ENCODE peak calls at places on chromosomes 2 and 18, in five cellular contexts. One of them, this sample, is unnamed.

GRCh38 chr18:59547691-59548182 is 149.5 kb downstream of the CCBE1 start:
- DNase-seq in C1 segment of cervical spinal cord: no peak
- DNase-seq in left colon: no peak
- DNase-seq in neuronal stem cell: no peak
- DNase-seq in activated CD8-positive, alpha-beta memory T cell treated with anti-CD3 and anti-CD28 coated beads, Interleukin-2, amount 50 U/mL, for 48 hours: no peak
- DNase-seq in this sample: no peak

GRCh38 chr2:33266467-33266866 is 210.0 kb upstream of the RASGRP3 start:
- DNase-seq in C1 segment of cervical spinal cord: no peak
- DNase-seq in left colon: no peak
- DNase-seq in neuronal stem cell: no peak
- DNase-seq in activated CD8-positive, alpha-beta memory T cell treated with anti-CD3 and anti-CD28 coated beads, Interleukin-2, amount 50 U/mL, for 48 hours: no peak
- DNase-seq in this sample: no peak

GRCh38 chr2:2886934-2887333 is 490.7 kb downstream of the EIPR1 start:
- DNase-seq in C1 segment of cervical spinal cord: no peak
- DNase-seq in left colon: no peak
- DNase-seq in neuronal stem cell: no peak
- DNase-seq in activated CD8-positive, alpha-beta memory T cell treated with anti-CD3 and anti-CD28 coated beads, Interleukin-2, amount 50 U/mL, for 48 hours: no peak
- DNase-seq in this sample: no peak

GRCh38 chr2:215540646-215541045 is 104.8 kb upstream of the FN1 start:
- DNase-seq in C1 segment of cervical spinal cord: no peak
- DNase-seq in left colon: no peak
- DNase-seq in neuronal stem cell: no peak
- DNase-seq in activated CD8-positive, alpha-beta memory T cell treated with anti-CD3 and anti-CD28 coated beads, Interleukin-2, amount 50 U/mL, for 48 hours: no peak
- DNase-seq in this sample: no peak

GRCh38 chr2:216633616-216634316 is 546 bp downstream of the IGFBP2 start:
- DNase-seq in C1 segment of cervical spinal cord: no peak
- DNase-seq in left colon: peak; percentile 30
- DNase-seq in neuronal stem cell: no peak
- DNase-seq in activated CD8-positive, alpha-beta memory T cell treated with anti-CD3 and anti-CD28 coated beads, Interleukin-2, amount 50 U/mL, for 48 hours: peak; percentile 65
- DNase-seq in this sample: no peak

GRCh38 chr2:86570069-86570468 is 6.8 kb upstream of the CHMP3 start:
- DNase-seq in C1 segment of cervical spinal cord: no peak
- DNase-seq in left colon: no peak
- DNase-seq in neuronal stem cell: no peak
- DNase-seq in activated CD8-positive, alpha-beta memory T cell treated with anti-CD3 and anti-CD28 coated beads, Interleukin-2, amount 50 U/mL, for 48 hours: no peak
- DNase-seq in this sample: no peak

GRCh38 chr2:241673797-241674725 is 12.6 kb downstream of the DTYMK start:
- DNase-seq in C1 segment of cervical spinal cord: no peak
- DNase-seq in left colon: no peak
- DNase-seq in neuronal stem cell: no peak
- DNase-seq in activated CD8-positive, alpha-beta memory T cell treated with anti-CD3 and anti-CD28 coated beads, Interleukin-2, amount 50 U/mL, for 48 hours: no peak
- DNase-seq in this sample: no peak

GRCh38 chr2:455913-456312 is 168.0 kb upstream of the ALKAL2 start:
- DNase-seq in C1 segment of cervical spinal cord: no peak
- DNase-seq in left colon: no peak
- DNase-seq in neuronal stem cell: no peak
- DNase-seq in activated CD8-positive, alpha-beta memory T cell treated with anti-CD3 and anti-CD28 coated beads, Interleukin-2, amount 50 U/mL, for 48 hours: no peak
- DNase-seq in this sample: no peak

GRCh38 chr2:11362781-11363099 is 18.3 kb upstream of the ROCK2 start:
- DNase-seq in C1 segment of cervical spinal cord: no peak
- DNase-seq in left colon: no peak
- DNase-seq in neuronal stem cell: no peak
- DNase-seq in activated CD8-positive, alpha-beta memory T cell treated with anti-CD3 and anti-CD28 coated beads, Interleukin-2, amount 50 U/mL, for 48 hours: no peak
- DNase-seq in this sample: no peak

GRCh38 chr2:212929116-212929515 is 222.3 kb downstream of the IKZF2 start:
- DNase-seq in C1 segment of cervical spinal cord: no peak
- DNase-seq in left colon: no peak
- DNase-seq in neuronal stem cell: no peak
- DNase-seq in activated CD8-positive, alpha-beta memory T cell treated with anti-CD3 and anti-CD28 coated beads, Interleukin-2, amount 50 U/mL, for 48 hours: no peak
- DNase-seq in this sample: no peak

GRCh38 chr2:207395535-207396251 is 134.1 kb upstream of the CREB1 start:
- DNase-seq in C1 segment of cervical spinal cord: no peak
- DNase-seq in left colon: no peak
- DNase-seq in neuronal stem cell: no peak
- DNase-seq in activated CD8-positive, alpha-beta memory T cell treated with anti-CD3 and anti-CD28 coated beads, Interleukin-2, amount 50 U/mL, for 48 hours: no peak
- DNase-seq in this sample: no peak

GRCh38 chr2:1082456-1083205 is 132.0 kb downstream of the SNTG2 start:
- DNase-seq in C1 segment of cervical spinal cord: no peak
- DNase-seq in left colon: no peak
- DNase-seq in neuronal stem cell: no peak
- DNase-seq in activated CD8-positive, alpha-beta memory T cell treated with anti-CD3 and anti-CD28 coated beads, Interleukin-2, amount 50 U/mL, for 48 hours: no peak
- DNase-seq in this sample: no peak

GRCh38 chr18:65601775-65602174 is 149.0 kb upstream of the CDH7 start:
- DNase-seq in C1 segment of cervical spinal cord: no peak
- DNase-seq in left colon: no peak
- DNase-seq in neuronal stem cell: no peak
- DNase-seq in activated CD8-positive, alpha-beta memory T cell treated with anti-CD3 and anti-CD28 coated beads, Interleukin-2, amount 50 U/mL, for 48 hours: no peak
- DNase-seq in this sample: no peak

GRCh38 chr2:171109571-171109970 is 51.1 kb downstream of the TLK1 start:
- DNase-seq in C1 segment of cervical spinal cord: no peak
- DNase-seq in left colon: no peak
- DNase-seq in neuronal stem cell: no peak
- DNase-seq in activated CD8-positive, alpha-beta memory T cell treated with anti-CD3 and anti-CD28 coated beads, Interleukin-2, amount 50 U/mL, for 48 hours: no peak
- DNase-seq in this sample: no peak

GRCh38 chr2:26182887-26183630 is 10.2 kb downstream of the GAREM2 start:
- DNase-seq in C1 segment of cervical spinal cord: no peak
- DNase-seq in left colon: no peak
- DNase-seq in neuronal stem cell: no peak
- DNase-seq in activated CD8-positive, alpha-beta memory T cell treated with anti-CD3 and anti-CD28 coated beads, Interleukin-2, amount 50 U/mL, for 48 hours: no peak
- DNase-seq in this sample: no peak

GRCh38 chr2:69770193-69770702 is 28.3 kb downstream of the ANXA4 start:
- DNase-seq in C1 segment of cervical spinal cord: no peak
- DNase-seq in left colon: peak; percentile 63
- DNase-seq in neuronal stem cell: no peak
- DNase-seq in activated CD8-positive, alpha-beta memory T cell treated with anti-CD3 and anti-CD28 coated beads, Interleukin-2, amount 50 U/mL, for 48 hours: peak; percentile 60
- DNase-seq in this sample: no peak

GRCh38 chr2:241443486-241444223 is 64.7 kb downstream of the STK25 start:
- DNase-seq in C1 segment of cervical spinal cord: no peak
- DNase-seq in left colon: no peak
- DNase-seq in neuronal stem cell: no peak
- DNase-seq in activated CD8-positive, alpha-beta memory T cell treated with anti-CD3 and anti-CD28 coated beads, Interleukin-2, amount 50 U/mL, for 48 hours: peak; percentile 100
- DNase-seq in this sample: no peak

GRCh38 chr2:26679857-26680256 is 12.7 kb upstream of the KCNK3 start:
- DNase-seq in C1 segment of cervical spinal cord: no peak
- DNase-seq in left colon: no peak
- DNase-seq in neuronal stem cell: no peak
- DNase-seq in activated CD8-positive, alpha-beta memory T cell treated with anti-CD3 and anti-CD28 coated beads, Interleukin-2, amount 50 U/mL, for 48 hours: no peak
- DNase-seq in this sample: no peak

GRCh38 chr2:46847185-46847710 is 68.4 kb downstream of the MCFD2 start:
- DNase-seq in C1 segment of cervical spinal cord: peak; percentile 52
- DNase-seq in left colon: peak; percentile 98
- DNase-seq in neuronal stem cell: no peak
- DNase-seq in activated CD8-positive, alpha-beta memory T cell treated with anti-CD3 and anti-CD28 coated beads, Interleukin-2, amount 50 U/mL, for 48 hours: no peak
- DNase-seq in this sample: no peak

GRCh38 chr2:228697456-228697855 is 516.0 kb upstream of the SPHKAP start:
- DNase-seq in C1 segment of cervical spinal cord: no peak
- DNase-seq in left colon: no peak
- DNase-seq in neuronal stem cell: no peak
- DNase-seq in activated CD8-positive, alpha-beta memory T cell treated with anti-CD3 and anti-CD28 coated beads, Interleukin-2, amount 50 U/mL, for 48 hours: no peak
- DNase-seq in this sample: no peak

GRCh38 chr2:113407446-113408099 is 29.9 kb upstream of the ZNG1B start:
- DNase-seq in C1 segment of cervical spinal cord: no peak
- DNase-seq in left colon: no peak
- DNase-seq in neuronal stem cell: no peak
- DNase-seq in activated CD8-positive, alpha-beta memory T cell treated with anti-CD3 and anti-CD28 coated beads, Interleukin-2, amount 50 U/mL, for 48 hours: no peak
- DNase-seq in this sample: no peak

GRCh38 chr2:190891370-190891769 is 10.7 kb downstream of the GLS start:
- DNase-seq in C1 segment of cervical spinal cord: no peak
- DNase-seq in left colon: no peak
- DNase-seq in neuronal stem cell: no peak
- DNase-seq in activated CD8-positive, alpha-beta memory T cell treated with anti-CD3 and anti-CD28 coated beads, Interleukin-2, amount 50 U/mL, for 48 hours: no peak
- DNase-seq in this sample: no peak

GRCh38 chr2:23549051-23549450 is 164.1 kb downstream of the KLHL29 start:
- DNase-seq in C1 segment of cervical spinal cord: no peak
- DNase-seq in left colon: no peak
- DNase-seq in neuronal stem cell: no peak
- DNase-seq in activated CD8-positive, alpha-beta memory T cell treated with anti-CD3 and anti-CD28 coated beads, Interleukin-2, amount 50 U/mL, for 48 hours: no peak
- DNase-seq in this sample: no peak

GRCh38 chr2:46775722-46776121 is 139.9 kb downstream of the MCFD2 start:
- DNase-seq in C1 segment of cervical spinal cord: no peak
- DNase-seq in left colon: no peak
- DNase-seq in neuronal stem cell: no peak
- DNase-seq in activated CD8-positive, alpha-beta memory T cell treated with anti-CD3 and anti-CD28 coated beads, Interleukin-2, amount 50 U/mL, for 48 hours: no peak
- DNase-seq in this sample: no peak

GRCh38 chr2:102120261-102121259 is 22.0 kb upstream of the IL1R1 start:
- DNase-seq in C1 segment of cervical spinal cord: no peak
- DNase-seq in left colon: peak; percentile 65
- DNase-seq in neuronal stem cell: no peak
- DNase-seq in activated CD8-positive, alpha-beta memory T cell treated with anti-CD3 and anti-CD28 coated beads, Interleukin-2, amount 50 U/mL, for 48 hours: no peak
- DNase-seq in this sample: no peak

GRCh38 chr2:147782521-147782920 is 62.3 kb upstream of the ACVR2A start:
- DNase-seq in C1 segment of cervical spinal cord: no peak
- DNase-seq in left colon: no peak
- DNase-seq in neuronal stem cell: no peak
- DNase-seq in activated CD8-positive, alpha-beta memory T cell treated with anti-CD3 and anti-CD28 coated beads, Interleukin-2, amount 50 U/mL, for 48 hours: no peak
- DNase-seq in this sample: no peak

GRCh38 chr2:191041418-191042161 is 27.6 kb upstream of the STAT1 start:
- DNase-seq in C1 segment of cervical spinal cord: no peak
- DNase-seq in left colon: peak; percentile 38
- DNase-seq in neuronal stem cell: no peak
- DNase-seq in activated CD8-positive, alpha-beta memory T cell treated with anti-CD3 and anti-CD28 coated beads, Interleukin-2, amount 50 U/mL, for 48 hours: no peak
- DNase-seq in this sample: no peak

GRCh38 chr2:139828011-139828410 is 1047.8 kb upstream of the NXPH2 start:
- DNase-seq in C1 segment of cervical spinal cord: no peak
- DNase-seq in left colon: no peak
- DNase-seq in neuronal stem cell: no peak
- DNase-seq in activated CD8-positive, alpha-beta memory T cell treated with anti-CD3 and anti-CD28 coated beads, Interleukin-2, amount 50 U/mL, for 48 hours: no peak
- DNase-seq in this sample: no peak

GRCh38 chr2:75416420-75417342 is 144.1 kb downstream of the EVA1A start:
- DNase-seq in C1 segment of cervical spinal cord: no peak
- DNase-seq in left colon: no peak
- DNase-seq in neuronal stem cell: no peak
- DNase-seq in activated CD8-positive, alpha-beta memory T cell treated with anti-CD3 and anti-CD28 coated beads, Interleukin-2, amount 50 U/mL, for 48 hours: no peak
- DNase-seq in this sample: no peak

GRCh38 chr18:23529597-23529996 is 26.3 kb downstream of the RMC1 start:
- DNase-seq in C1 segment of cervical spinal cord: no peak
- DNase-seq in left colon: no peak
- DNase-seq in neuronal stem cell: no peak
- DNase-seq in activated CD8-positive, alpha-beta memory T cell treated with anti-CD3 and anti-CD28 coated beads, Interleukin-2, amount 50 U/mL, for 48 hours: no peak
- DNase-seq in this sample: no peak

GRCh38 chr18:26470011-26470637 is 78.2 kb downstream of the KCTD1 start:
- DNase-seq in C1 segment of cervical spinal cord: no peak
- DNase-seq in left colon: no peak
- DNase-seq in neuronal stem cell: no peak
- DNase-seq in activated CD8-positive, alpha-beta memory T cell treated with anti-CD3 and anti-CD28 coated beads, Interleukin-2, amount 50 U/mL, for 48 hours: no peak
- DNase-seq in this sample: no peak

GRCh38 chr2:69416147-69416546 is 21.1 kb downstream of the NFU1 start:
- DNase-seq in C1 segment of cervical spinal cord: no peak
- DNase-seq in left colon: no peak
- DNase-seq in neuronal stem cell: no peak
- DNase-seq in activated CD8-positive, alpha-beta memory T cell treated with anti-CD3 and anti-CD28 coated beads, Interleukin-2, amount 50 U/mL, for 48 hours: no peak
- DNase-seq in this sample: no peak

GRCh38 chr2:52879561-52879960 is 888.0 kb upstream of the CHAC2 start:
- DNase-seq in C1 segment of cervical spinal cord: no peak
- DNase-seq in left colon: no peak
- DNase-seq in neuronal stem cell: no peak
- DNase-seq in activated CD8-positive, alpha-beta memory T cell treated with anti-CD3 and anti-CD28 coated beads, Interleukin-2, amount 50 U/mL, for 48 hours: no peak
- DNase-seq in this sample: no peak

GRCh38 chr2:165016772-165017411 is 61.6 kb upstream of the SLC38A11 start:
- DNase-seq in C1 segment of cervical spinal cord: no peak
- DNase-seq in left colon: no peak
- DNase-seq in neuronal stem cell: peak; percentile 33
- DNase-seq in activated CD8-positive, alpha-beta memory T cell treated with anti-CD3 and anti-CD28 coated beads, Interleukin-2, amount 50 U/mL, for 48 hours: no peak
- DNase-seq in this sample: no peak

GRCh38 chr2:218229851-218230250 is 12.9 kb downstream of the ARPC2 start:
- DNase-seq in C1 segment of cervical spinal cord: no peak
- DNase-seq in left colon: peak; percentile 55
- DNase-seq in neuronal stem cell: no peak
- DNase-seq in activated CD8-positive, alpha-beta memory T cell treated with anti-CD3 and anti-CD28 coated beads, Interleukin-2, amount 50 U/mL, for 48 hours: no peak
- DNase-seq in this sample: no peak

GRCh38 chr2:35962585-35962984 is 393.0 kb upstream of the CRIM1 start:
- DNase-seq in C1 segment of cervical spinal cord: no peak
- DNase-seq in left colon: no peak
- DNase-seq in neuronal stem cell: no peak
- DNase-seq in activated CD8-positive, alpha-beta memory T cell treated with anti-CD3 and anti-CD28 coated beads, Interleukin-2, amount 50 U/mL, for 48 hours: no peak
- DNase-seq in this sample: no peak

GRCh38 chr2:42025151-42025582 is 22.7 kb upstream of the PKDCC start:
- DNase-seq in C1 segment of cervical spinal cord: no peak
- DNase-seq in left colon: no peak
- DNase-seq in neuronal stem cell: no peak
- DNase-seq in activated CD8-positive, alpha-beta memory T cell treated with anti-CD3 and anti-CD28 coated beads, Interleukin-2, amount 50 U/mL, for 48 hours: no peak
- DNase-seq in this sample: no peak

GRCh38 chr18:40356153-40356552 is 1598.9 kb upstream of the PIK3C3 start:
- DNase-seq in C1 segment of cervical spinal cord: no peak
- DNase-seq in left colon: no peak
- DNase-seq in neuronal stem cell: no peak
- DNase-seq in activated CD8-positive, alpha-beta memory T cell treated with anti-CD3 and anti-CD28 coated beads, Interleukin-2, amount 50 U/mL, for 48 hours: no peak
- DNase-seq in this sample: no peak

This sample was measured in H1.